ENCODE peak calls at places on chromosomes 5 and 9, in ten cellular contexts. G is GM12891; J is amniotic stem cell; P is activated CD4-positive, alpha-beta T cell treated with anti-CD3 and anti-CD28 coated beads for 48 hours; L is EH; B is activated naive CD8-positive, alpha-beta T cell treated with anti-CD3 and anti-CD28 coated beads, Interleukin-2, amount 50 U/mL, for 24 hours; N is brain microvascular endothelial cell; I is head of caudate nucleus; M is transverse colon; Y is Ammon's horn. C is an unnamed sample.

GRCh38 chr9:131809941-131810344 is 70.1 kb upstream of the RAPGEF1 start:
- DNase-seq in M (no peak), B (no peak), I (no peak), P (no peak), J (no peak), Y (peak), G (no peak), N (no peak), L (peak), C (no peak)

GRCh38 chr9:31304576-31304975 is 1079.9 kb upstream of the ACO1 start:
- DNase-seq in I (no peak), L (no peak), B (no peak), J (peak), P (no peak), Y (no peak), G (no peak), N (peak), M (no peak), C (no peak)

GRCh38 chr5:53825016-53825415 is 264.6 kb downstream of the NDUFS4 start:
- DNase-seq in J (no peak), G (no peak), L (peak), P (no peak), N (no peak), I (no peak), B (no peak), Y (no peak), M (no peak), C (peak)

GRCh38 chr5:9207820-9208418 is 338.0 kb downstream of the SEMA5A start:
- DNase-seq in G (no peak), L (peak), N (no peak), B (no peak), M (no peak), Y (peak), P (no peak), I (no peak), J (peak), C (peak)

GRCh38 chr9:107644774-107645463 is 155.3 kb upstream of the KLF4 start:
- DNase-seq in L (peak), B (no peak), J (no peak), P (no peak), G (no peak), N (no peak), I (peak), Y (peak), M (peak), C (no peak)

GRCh38 chr9:99039388-99040182 is 65.3 kb upstream of the TGFBR1 start:
- DNase-seq in L (peak), I (no peak), G (no peak), N (no peak), P (no peak), B (no peak), J (no peak), Y (peak), M (no peak), C (no peak)

GRCh38 chr9:12726795-12727194 is 33.6 kb downstream of the TYRP1 start:
- DNase-seq in M (no peak), J (no peak), Y (no peak), N (no peak), I (no peak), L (no peak), G (no peak), P (no peak), B (no peak), C (no peak)

GRCh38 chr5:113354056-113354455 is 80.7 kb downstream of the TSSK1B start:
- DNase-seq in N (no peak), I (no peak), B (no peak), Y (no peak), M (no peak), J (peak), L (no peak), G (no peak), P (no peak), C (no peak)

GRCh38 chr5:135582099-135582781 is 3.4 kb upstream of the CXCL14 start:
- DNase-seq in M (no peak), L (no peak), N (no peak), Y (no peak), I (no peak), P (no peak), B (no peak), G (no peak), J (no peak), C (no peak)